ENCODE peak calls at places on chromosomes 7 and 10, in four cellular contexts. K, Z, N and Y are unnamed samples.

GRCh38 chr7:50657341-50657873 is 92.2 kb upstream of the DDC start:
- DNase-seq in N (no peak), Z (no peak), K (no peak), Y (peak; percentile 76)

GRCh38 chr10:119305860-119306513 is 98.6 kb downstream of the GRK5 start:
- DNase-seq in N (no peak), Z (no peak), K (peak; percentile 29), Y (peak; percentile 51)

GRCh38 chr7:28570970-28571288 is 158.6 kb downstream of the CREB5 start:
- DNase-seq in Z (no peak), N (no peak), K (no peak), Y (no peak)

GRCh38 chr7:30727061-30727945 is 24.6 kb upstream of the INMT start:
- DNase-seq in K (no peak), Z (no peak), N (no peak), Y (no peak)

GRCh38 chr7:94450044-94450697 is 55.5 kb downstream of the COL1A2 start:
- DNase-seq in N (no peak), K (no peak), Z (no peak), Y (no peak)

GRCh38 chr10:110502851-110503301 is 5.2 kb downstream of the DUSP5 start:
- DNase-seq in Z (no peak), K (peak; percentile 48), N (no peak), Y (no peak)

GRCh38 chr10:44402465-44403205 is 17.7 kb upstream of the CXCL12 start:
- DNase-seq in K (no peak), Z (no peak), N (no peak), Y (no peak)

GRCh38 chr10:34131152-34131551 is 683.9 kb downstream of the PARD3 start:
- DNase-seq in N (no peak), K (no peak), Z (no peak), Y (no peak)

GRCh38 chr7:55774327-55775050 is 88.1 kb downstream of the SEPTIN14 start:
- DNase-seq in Z (peak; percentile 45), N (peak; percentile 57), K (peak; percentile 1), Y (peak; percentile 77)

GRCh38 chr10:21494221-21495001 is 31.1 kb downstream of the SKIDA1 start:
- DNase-seq in K (peak; percentile 64), N (no peak), Z (no peak), Y (no peak)

GRCh38 chr10:30742471-30742870 is 112.9 kb upstream of the LYZL2 start:
- DNase-seq in N (no peak), Z (no peak), K (no peak), Y (no peak)

GRCh38 chr10:126240483-126240882 is 147.8 kb downstream of the ADAM12 start:
- DNase-seq in K (peak; percentile 32), Z (no peak), N (no peak), Y (no peak)

GRCh38 chr10:126242352-126243260 is 145.7 kb downstream of the ADAM12 start:
- DNase-seq in N (no peak), K (no peak), Z (no peak), Y (no peak)

GRCh38 chr10:126243976-126244375 is 144.3 kb downstream of the ADAM12 start:
- DNase-seq in Z (no peak), N (no peak), K (no peak), Y (no peak)

GRCh38 chr10:126245501-126245900 is 142.8 kb downstream of the ADAM12 start:
- DNase-seq in K (no peak), Z (no peak), N (no peak), Y (no peak)

DNA sequence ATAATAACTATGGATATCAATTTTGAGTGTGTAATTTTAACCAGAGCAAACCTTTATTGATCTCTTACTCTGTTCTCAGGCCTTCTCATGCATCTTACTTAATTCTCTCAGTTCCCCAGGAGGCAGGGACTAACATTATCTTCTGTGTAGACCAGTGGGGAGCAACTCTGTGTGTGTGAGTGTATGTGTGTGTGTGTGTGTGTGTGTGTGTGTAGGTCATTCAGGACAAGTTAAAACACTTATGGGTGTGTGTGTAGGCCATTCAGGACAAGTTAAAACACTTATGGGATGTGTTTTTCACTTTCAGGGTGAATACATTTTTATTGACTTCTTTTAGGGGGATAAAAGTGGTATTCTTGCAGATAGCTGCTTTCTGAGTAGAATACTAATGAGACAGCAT is 145.0 kb downstream of the ADAM12 start:
- DNase-seq in N (no peak), K (no peak), Z (no peak), Y (no peak)
- H3K27ac ChIP-seq in N (no peak overlapping the region), K (no peak overlapping the region), Z (no peak overlapping the region), Y (peak overlapping the region; percentile 66)

DNA sequence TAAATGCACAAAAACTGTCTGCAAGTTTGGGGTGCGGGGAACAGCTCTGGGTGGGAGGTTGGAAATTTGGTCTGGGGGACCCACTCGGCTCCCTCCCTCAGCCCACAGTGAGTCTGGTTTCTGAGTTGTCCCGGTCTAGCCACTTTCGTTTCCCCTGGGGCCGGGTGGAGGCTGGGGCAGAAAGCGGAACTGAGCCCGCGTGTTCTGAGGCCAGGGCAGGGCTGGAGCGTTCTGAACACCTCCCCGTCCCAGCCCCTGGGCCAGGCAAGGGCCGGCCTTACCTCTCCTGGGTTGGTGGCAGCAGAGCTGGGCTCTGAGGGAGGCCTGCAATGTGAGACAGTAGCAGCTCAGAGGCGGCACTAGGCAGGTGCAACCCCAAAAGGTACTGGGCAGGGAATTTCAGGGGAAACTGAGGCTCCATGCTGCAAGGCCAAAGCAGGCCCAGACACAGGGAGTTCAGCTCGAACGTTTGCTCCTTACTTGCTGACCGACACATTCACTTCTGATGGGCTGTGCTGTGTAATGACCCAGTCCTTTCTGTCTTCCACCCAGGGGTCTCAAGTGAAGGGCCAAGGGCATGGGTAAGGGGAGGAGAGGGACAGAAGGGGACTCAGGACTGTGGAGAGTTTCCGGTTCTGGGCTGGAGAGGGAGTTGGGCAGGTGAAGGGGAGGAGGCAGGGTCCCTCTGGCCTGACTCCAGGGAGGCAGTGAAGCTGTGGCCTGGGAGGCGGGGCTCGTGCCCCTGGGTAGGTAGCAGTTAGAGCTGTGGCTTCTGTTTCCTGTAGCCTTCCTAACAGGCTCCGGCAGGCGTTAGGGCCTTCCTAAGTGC is 3.0 kb downstream of the IRF5 start:
- DNase-seq in K (no peak), Z (no peak), N (peak; percentile 83), Y (no peak)
- TF ChIP-seq POLR2A in K (no peak), Z (no peak), N (no peak), Y (no peak)

DNA sequence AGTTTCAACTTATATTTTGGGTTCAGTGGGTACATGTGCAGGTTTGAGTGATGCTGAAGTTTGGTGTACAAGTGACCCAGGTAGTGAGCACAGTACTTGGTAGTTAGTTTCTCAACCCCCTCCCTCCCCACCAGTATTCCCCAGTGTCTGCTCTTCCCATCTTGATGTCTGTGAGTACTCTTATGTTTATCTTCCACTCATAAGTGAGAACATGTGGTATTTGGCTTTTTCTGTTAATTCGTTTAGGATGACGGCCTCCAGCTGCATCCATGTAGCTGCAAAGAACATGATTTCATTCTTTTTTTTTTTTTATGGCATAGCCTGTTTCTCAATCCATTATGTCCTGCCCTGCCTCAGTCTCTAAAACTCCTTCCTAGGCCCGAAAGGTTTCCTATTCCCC is 222.1 kb downstream of the WDR37 start:
- DNase-seq in K (no peak), Z (no peak), N (no peak), Y (no peak)
- H3K27ac ChIP-seq in K (no peak overlapping the region), Z (no peak overlapping the region), N (no peak overlapping the region), Y (no peak overlapping the region)

DNA sequence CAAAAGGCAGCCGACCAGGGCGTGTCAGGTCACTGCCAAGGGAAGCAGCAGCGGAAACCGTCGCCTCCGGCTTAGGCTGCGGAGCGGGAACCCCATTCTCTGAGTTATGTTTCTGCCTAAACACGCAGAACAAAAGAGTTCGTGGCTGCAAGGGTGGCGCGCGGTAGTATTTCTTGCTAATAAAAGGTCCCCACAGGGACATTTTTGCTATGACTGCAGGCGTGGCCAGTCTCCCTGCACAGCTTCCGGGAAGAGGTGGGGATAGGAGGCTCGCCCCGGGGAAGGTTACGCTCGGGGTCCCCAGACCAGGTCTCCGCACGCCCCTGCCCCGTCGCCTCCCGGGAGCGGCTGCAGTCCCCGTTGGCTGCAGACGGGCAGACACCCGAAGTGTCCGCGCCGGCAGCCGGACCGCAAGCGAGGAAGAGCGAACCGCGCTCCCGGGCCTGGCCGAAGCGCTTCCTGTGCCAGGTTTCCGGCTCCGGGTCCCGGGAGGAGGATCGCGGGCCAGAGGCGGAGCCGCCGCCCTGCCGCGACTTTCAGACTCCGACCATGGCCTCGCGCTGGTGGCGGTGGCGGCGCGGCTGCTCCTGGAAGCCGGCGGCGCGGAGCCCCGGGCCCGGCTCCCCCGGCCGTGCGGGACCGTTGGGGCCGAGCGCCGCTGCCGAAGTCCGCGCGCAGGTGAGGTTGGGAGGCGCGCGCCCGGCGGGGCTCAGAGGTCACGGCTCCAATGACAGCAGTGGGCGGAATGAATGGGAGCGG is at the start of gene PDSS1:
- DNase-seq in N (peak; percentile 90), K (peak; percentile 71), Z (peak; percentile 67), Y (peak; percentile 26)
- TF ChIP-seq POLR2A in N (no peak), K (peak; percentile 63), Z (peak; percentile 36), Y (no peak)